ENCODE peak calls at places on chromosome 13, in five cellular contexts. V is body of pancreas, G is K562, F is epithelial cell of esophagus, O is fibroblast of the aortic adventitia. Z is an unnamed sample.
A peak's percentile ranks its signal among the peaks of the same experiment; 100 is the strongest.

GRCh38 chr13:42781362-42781761 is at the start of gene FAM216B:
- DNase-seq in F (no peak), O (peak; percentile 23), V (no peak), G (no peak), Z (no peak)

GRCh38 chr13:76223565-76223964 is 587.4 kb downstream of the LMO7 start:
- DNase-seq in V (no peak), G (no peak), F (no peak), O (peak; percentile 11), Z (no peak)

GRCh38 chr13:112118451-112119064 is 51.6 kb downstream of the SOX1 start:
- DNase-seq in V (no peak), O (no peak), G (no peak), F (no peak), Z (no peak)

GRCh38 chr13:76812971-76813691 is 73.1 kb downstream of the KCTD12 start:
- DNase-seq in G (no peak), F (no peak), O (peak; percentile 60), V (peak; percentile 35), Z (no peak)

GRCh38 chr13:98322091-98322718 is 145.1 kb upstream of the RNF113B start:
- DNase-seq in V (no peak), F (no peak), O (no peak), G (no peak), Z (no peak)

GRCh38 chr13:33435207-33435606 is 149.7 kb upstream of the STARD13 start:
- DNase-seq in G (no peak), O (no peak), V (no peak), F (no peak), Z (no peak)

GRCh38 chr13:23506071-23506820 is 64.0 kb upstream of the TNFRSF19 start:
- DNase-seq in G (no peak), V (no peak), O (no peak), F (no peak), Z (no peak)

GRCh38 chr13:47175172-47175806 is 278.4 kb upstream of the HTR2A start:
- DNase-seq in O (peak; percentile 76), G (no peak), F (peak; percentile 54), V (no peak), Z (peak; percentile 56)

GRCh38 chr13:107203146-107203847 is 635.4 kb upstream of the ARGLU1 start:
- DNase-seq in V (peak; percentile 13), G (peak; percentile 3), F (peak; percentile 10), O (peak; percentile 0), Z (peak; percentile 43)

GRCh38 chr13:80840313-80840976 is 499.5 kb upstream of the SPRY2 start:
- DNase-seq in G (no peak), F (peak; percentile 1), O (peak; percentile 94), V (no peak), Z (no peak)

GRCh38 chr13:54305377-54305776 is 1276.8 kb downstream of the OLFM4 start:
- DNase-seq in O (no peak), V (no peak), F (no peak), G (no peak), Z (no peak)

GRCh38 chr13:54301085-54301484 is 1272.5 kb downstream of the OLFM4 start:
- DNase-seq in G (no peak), V (no peak), O (no peak), F (no peak), Z (no peak)
- TF ChIP-seq CTCF in G (no peak), V (no peak), O (no peak), F (no peak), Z (no peak)

GRCh38 chr13:40340368-40341085 is 325.9 kb downstream of the FOXO1 start:
- DNase-seq in O (peak; percentile 19), G (no peak), F (peak; percentile 18), V (peak; percentile 83), Z (no peak)
- TF ChIP-seq CTCF in O (no peak), G (no peak), F (no peak), V (peak; percentile 31), Z (no peak)

DNA sequence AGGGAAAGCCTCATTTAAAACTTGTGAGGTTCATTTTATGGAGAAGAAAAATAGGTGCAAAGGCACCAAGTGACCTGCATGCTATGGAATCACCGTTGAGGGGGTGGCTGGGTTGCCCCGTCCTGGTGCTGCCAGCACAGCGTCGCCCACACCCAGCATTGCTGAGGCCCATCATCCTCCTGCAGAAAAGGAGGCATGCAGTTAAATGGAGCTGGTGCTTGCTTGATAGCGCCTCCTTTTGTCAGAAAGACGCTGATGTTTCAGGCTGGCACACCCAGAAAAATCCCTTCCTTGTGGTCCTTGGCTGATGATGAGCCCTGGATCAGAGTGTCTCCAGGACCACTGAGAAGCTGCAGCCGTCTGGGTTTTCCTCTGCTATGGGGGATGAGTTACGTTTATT is 36.9 kb downstream of the DHRS12 start:
- DNase-seq in F (no peak), O (no peak), G (no peak), V (no peak), Z (peak; percentile 46)
- TF ChIP-seq CTCF in F (peak; percentile 18), O (no peak), G (peak; percentile 35), V (no peak), Z (peak; percentile 35)

GRCh38 chr13:96982672-96983071 is 11.6 kb downstream of the OXGR1 start:
- DNase-seq in G (no peak), V (no peak), F (peak; percentile 8), O (peak; percentile 23), Z (peak; percentile 28)

GRCh38 chr13:96988441-96988840 is 5.8 kb downstream of the OXGR1 start:
- DNase-seq in F (no peak), G (no peak), V (no peak), O (no peak), Z (no peak)

GRCh38 chr13:96984061-96984508 is 10.2 kb downstream of the OXGR1 start:
- DNase-seq in G (peak; percentile 8), F (peak; percentile 90), O (no peak), V (peak; percentile 78), Z (no peak)
- TF ChIP-seq CTCF in G (no peak), F (peak; percentile 35), O (peak; percentile 8), V (peak; percentile 22), Z (no peak)

GRCh38 chr13:53338760-53339159 is 310.1 kb downstream of the OLFM4 start:
- DNase-seq in F (no peak), O (no peak), V (no peak), G (no peak), Z (no peak)
- TF ChIP-seq CTCF in F (no peak), O (no peak), V (no peak), G (no peak), Z (peak; percentile 14)

GRCh38 chr13:28380319-28380718 is 114.6 kb downstream of the FLT1 start:
- DNase-seq in V (no peak), F (no peak), O (no peak), G (no peak), Z (no peak)

GRCh38 chr13:28375250-28375930 is 119.5 kb downstream of the FLT1 start:
- DNase-seq in G (peak; percentile 44), O (no peak), F (no peak), V (no peak), Z (no peak)

GRCh38 chr13:28373803-28374202 is 121.1 kb downstream of the FLT1 start:
- DNase-seq in V (no peak), G (no peak), O (no peak), F (no peak), Z (peak; percentile 87)

GRCh38 chr13:28379371-28380083 is 115.4 kb downstream of the FLT1 start:
- DNase-seq in G (no peak), F (no peak), V (no peak), O (no peak), Z (no peak)

GRCh38 chr13:28376604-28377003 is 118.3 kb downstream of the FLT1 start:
- DNase-seq in V (no peak), O (no peak), F (no peak), G (peak; percentile 37), Z (peak; percentile 31)
- TF ChIP-seq CTCF in V (no peak), O (no peak), F (no peak), G (peak; percentile 6), Z (peak; percentile 13)